ENCODE peak calls at places on chromosomes 1 and 21, in seven cellular contexts. I, L, S, R, V, U and T are unnamed samples.

GRCh38 chr21:24729568-24729967 is 877.7 kb downstream of the MRPL39 start:
- DNase-seq in I (no peak), R (no peak), U (no peak), S (peak; percentile 59), L (no peak), V (no peak), T (no peak)

GRCh38 chr1:24762133-24762676 is 17.0 kb downstream of the CLIC4 start:
- DNase-seq in V (no peak), L (no peak), S (no peak), U (no peak), R (no peak), I (no peak), T (no peak)

GRCh38 chr1:84997667-84998600 is 1.0 kb upstream of the MCOLN2 start:
- DNase-seq in L (no peak), V (no peak), U (peak; percentile 70), R (peak; percentile 51), I (no peak), S (peak; percentile 14), T (no peak)

GRCh38 chr1:193794239-193794638 is 607.8 kb upstream of the B3GALT2 start:
- DNase-seq in L (no peak), S (no peak), R (no peak), U (no peak), I (no peak), V (no peak), T (no peak)

GRCh38 chr1:17601643-17602382 is 62.3 kb downstream of the ARHGEF10L start:
- DNase-seq in L (no peak), I (no peak), S (no peak), R (no peak), U (no peak), V (no peak), T (no peak)

GRCh38 chr1:27306892-27307850 is 14.8 kb upstream of the TMEM222 start:
- DNase-seq in V (no peak), S (peak; percentile 9), R (no peak), I (no peak), L (no peak), U (peak; percentile 76), T (no peak)

GRCh38 chr1:184910596-184910995 is 63.7 kb downstream of the NIBAN1 start:
- DNase-seq in S (no peak), R (no peak), U (no peak), I (peak; percentile 92), L (no peak), V (no peak), T (peak; percentile 90)

GRCh38 chr1:176843352-176844297 is 320.9 kb downstream of the ASTN1 start:
- DNase-seq in V (no peak), I (peak; percentile 38), L (no peak), R (no peak), U (no peak), S (peak; percentile 29), T (no peak)

GRCh38 chr21:16578912-16579311 is 849.1 kb downstream of the USP25 start:
- DNase-seq in V (no peak), L (no peak), R (no peak), U (no peak), I (no peak), S (no peak), T (no peak)

GRCh38 chr1:59355361-59355760 is 58.5 kb downstream of the FGGY start:
- DNase-seq in L (no peak), V (no peak), S (no peak), I (no peak), U (no peak), R (no peak), T (no peak)

GRCh38 chr1:67138813-67139539 is 4.2 kb upstream of the C1orf141 start:
- DNase-seq in S (no peak), U (no peak), L (no peak), I (no peak), V (no peak), R (no peak), T (no peak)

GRCh38 chr1:40001456-40001855 is 39.1 kb upstream of the CAP1 start:
- DNase-seq in U (no peak), S (no peak), L (no peak), I (no peak), R (no peak), V (no peak), T (no peak)

GRCh38 chr1:205824180-205824579 is 11.2 kb upstream of the SLC41A1 start:
- DNase-seq in S (no peak), I (no peak), V (no peak), L (peak; percentile 20), U (no peak), R (no peak), T (no peak)

GRCh38 chr1:29238601-29238964 is 2.3 kb downstream of the PTPRU start:
- DNase-seq in R (no peak), L (no peak), U (no peak), S (no peak), V (no peak), I (no peak), T (no peak)

GRCh38 chr1:89781494-89782126 is 39.2 kb upstream of the LRRC8D start:
- DNase-seq in U (no peak), V (no peak), I (no peak), L (peak; percentile 52), S (no peak), R (no peak), T (no peak)

GRCh38 chr1:47587891-47588582 is 150.2 kb downstream of the FOXD2 start:
- DNase-seq in S (no peak), U (peak; percentile 43), L (no peak), V (no peak), I (peak; percentile 20), R (no peak), T (no peak)

GRCh38 chr1:97778718-97779117 is 142.1 kb downstream of the DPYD start:
- DNase-seq in U (no peak), S (peak; percentile 20), V (no peak), R (no peak), L (no peak), I (no peak), T (no peak)

GRCh38 chr1:53339736-53340385 is 12.0 kb upstream of the LRP8 start:
- DNase-seq in S (no peak), R (no peak), L (no peak), V (no peak), I (no peak), U (peak; percentile 35), T (peak; percentile 44)

GRCh38 chr1:224173523-224173922 is 9.5 kb upstream of the DEGS1 start:
- DNase-seq in U (no peak), I (no peak), V (no peak), S (peak; percentile 77), R (no peak), L (no peak), T (no peak)

GRCh38 chr1:182395911-182396310 is 4.3 kb upstream of the GLUL start:
- DNase-seq in R (no peak), I (no peak), U (no peak), L (no peak), V (no peak), S (no peak), T (no peak)

GRCh38 chr1:31834501-31834900 is 18.7 kb upstream of the SPOCD1 start:
- DNase-seq in R (no peak), L (no peak), I (no peak), S (no peak), U (no peak), V (no peak), T (no peak)

GRCh38 chr1:25811384-25812082 is 8.2 kb upstream of the MTFR1L start:
- DNase-seq in L (no peak), V (no peak), U (no peak), R (no peak), S (no peak), I (no peak), T (no peak)

GRCh38 chr1:30058966-30059365 is 664.4 kb downstream of the MATN1 start:
- DNase-seq in L (no peak), R (no peak), S (peak; percentile 86), I (no peak), V (no peak), U (no peak), T (no peak)

GRCh38 chr1:169483500-169483966 is 2.2 kb downstream of the SLC19A2 start:
- DNase-seq in R (no peak), V (peak; percentile 40), U (no peak), L (no peak), S (peak; percentile 51), I (peak; percentile 53), T (no peak)

GRCh38 chr1:55057956-55058298 is 18.6 kb downstream of the PCSK9 start:
- DNase-seq in U (no peak), I (no peak), S (no peak), L (no peak), R (no peak), V (no peak), T (peak; percentile 54)

GRCh38 chr1:38615680-38616079 is 243.9 kb downstream of the RRAGC start:
- DNase-seq in L (no peak), V (no peak), I (no peak), R (no peak), U (no peak), S (peak; percentile 8), T (no peak)
- H3K27me3 ChIP-seq in L (no peaks in the 10 kb centered on the region), V (peaks cover 3% of the 10 kb centered on the region), I (no peaks in the 10 kb centered on the region), R (peaks cover 29% of the 10 kb centered on the region), U (no peaks in the 10 kb centered on the region), S (peaks cover 45% of the 10 kb centered on the region), T (peaks cover 33% of the 10 kb centered on the region)

GRCh38 chr1:229230136-229230892 is 40.6 kb upstream of the RAB4A start:
- DNase-seq in S (peak; percentile 69), U (peak; percentile 52), V (no peak), I (no peak), L (no peak), R (no peak), T (no peak)
- H3K27me3 ChIP-seq in S (peaks cover 2% of the 10 kb centered on the region), U (no peaks in the 10 kb centered on the region), V (no peaks in the 10 kb centered on the region), I (no peaks in the 10 kb centered on the region), L (no peaks in the 10 kb centered on the region), R (peaks cover 28% of the 10 kb centered on the region), T (no peaks in the 10 kb centered on the region)

DNA sequence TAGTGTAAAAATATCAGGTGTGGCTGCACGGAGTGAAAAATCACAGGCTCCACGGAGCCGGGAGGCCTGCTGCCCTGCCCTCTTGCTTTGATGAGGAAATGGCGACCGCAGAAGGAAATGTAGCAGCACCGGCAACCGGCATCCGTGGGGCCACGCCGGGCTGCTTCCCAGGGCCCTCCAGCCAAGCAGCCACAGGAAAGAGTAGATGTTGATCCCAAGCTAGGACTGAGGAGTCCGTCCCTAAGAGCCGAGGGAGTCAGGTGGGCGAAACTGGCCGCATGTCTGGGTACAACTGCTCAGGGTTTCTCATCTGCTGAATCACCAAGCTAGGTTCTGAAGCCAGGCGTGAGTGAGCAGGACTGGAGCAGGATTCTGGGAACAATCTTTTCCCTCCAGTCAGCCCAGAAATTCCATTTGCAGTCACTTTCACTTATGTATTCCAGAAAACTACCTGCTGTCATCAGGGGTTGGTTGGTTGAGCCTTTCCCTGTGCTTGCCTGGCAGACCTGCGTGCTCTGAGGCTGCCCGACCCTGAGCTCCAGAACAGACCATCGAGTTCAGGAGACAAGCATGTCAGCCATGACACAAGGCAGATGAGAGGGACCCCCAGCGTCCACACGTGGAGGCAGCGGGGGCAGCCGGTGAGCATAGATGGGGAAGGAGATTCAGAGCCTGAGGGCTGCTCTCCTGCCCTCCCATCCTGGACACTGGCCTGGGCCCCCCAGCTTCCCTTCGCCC is 5.8 kb upstream of the ITGB2 start:
- DNase-seq in I (no peak), S (peak; percentile 21), R (peak; percentile 87), V (no peak), L (peak; percentile 67), U (no peak), T (no peak)
- H3K27me3 ChIP-seq in I (no peaks in the 10 kb centered on the region), S (no peaks in the 10 kb centered on the region), R (peaks cover 40% of the 10 kb centered on the region), V (no peaks in the 10 kb centered on the region), L (no peaks in the 10 kb centered on the region), U (peaks cover 11% of the 10 kb centered on the region), T (peaks cover 31% of the 10 kb centered on the region)

DNA sequence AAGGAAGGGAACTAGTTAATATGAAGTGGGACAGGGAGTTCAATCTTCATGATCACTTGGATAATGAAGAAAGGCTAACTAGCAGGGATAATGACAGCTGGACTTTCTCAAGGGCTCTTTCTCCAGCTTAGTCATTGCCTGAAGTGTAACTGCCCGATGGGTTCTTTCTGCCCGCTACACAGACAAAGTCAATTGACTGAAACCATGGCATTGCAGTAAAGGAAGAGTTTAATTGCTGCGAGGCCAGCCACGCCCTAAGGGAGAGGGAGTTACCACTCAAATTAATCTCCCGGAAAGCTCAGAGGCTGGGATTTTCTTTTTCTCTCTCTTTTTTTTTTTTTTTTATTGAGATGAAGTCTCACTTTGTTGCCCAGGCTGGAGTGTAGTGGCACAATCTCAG is 16.6 kb upstream of the SLC2A5 start:
- DNase-seq in S (no peak), V (no peak), L (no peak), R (no peak), I (no peak), U (no peak), T (no peak)
- H3K27me3 ChIP-seq in S (peaks cover 6% of the 10 kb centered on the region), V (no peaks in the 10 kb centered on the region), L (peaks cover 4% of the 10 kb centered on the region), R (no peaks in the 10 kb centered on the region), I (no peaks in the 10 kb centered on the region), U (no peaks in the 10 kb centered on the region), T (no peaks in the 10 kb centered on the region)